ENCODE peak calls at places on chromosomes 5 and 9, in six cellular contexts. U is stimulated activated naive B cell treated with anti-CD40 and anti-IgM and Interleukin-4, amounts not matched to agents 10 μg/mL and 1 μg/mL and 100 μg/mL, for 72 hours; P is NCI-H2029 treated with DMSO at 0.1 percent for 48 hours; L is CD8-positive, alpha-beta T cell; V is MCF 10A; M is A549. G is an unnamed sample.

GRCh38 chr5:176492431-176492830 is 44.2 kb downstream of the FAF2 start:
- DNase-seq in U (no peak), P (no peak), L (no peak), V (peak), M (no peak), G (no peak)

GRCh38 chr5:96702503-96703383 is 40.6 kb downstream of the CAST start:
- DNase-seq in U (peak), P (peak), L (peak), V (peak), M (peak), G (peak)

GRCh38 chr5:44774279-44774880 is 34.4 kb upstream of the MRPS30 start:
- DNase-seq in U (no peak), P (no peak), L (no peak), V (peak), M (peak), G (peak)

GRCh38 chr5:148060881-148061280 is 2.9 kb upstream of the SPINK5 start:
- DNase-seq in U (no peak), P (no peak), L (no peak), V (no peak), M (no peak), G (no peak)

GRCh38 chr5:103059525-103059924 is 60.4 kb downstream of the GIN1 start:
- DNase-seq in U (no peak), P (no peak), L (no peak), V (no peak), M (no peak), G (no peak)

GRCh38 chr9:93177676-93178075 is 6.3 kb upstream of the WNK2 start:
- DNase-seq in U (no peak), P (no peak), L (no peak), V (no peak), M (no peak), G (no peak)

GRCh38 chr5:446864-447263 is 3.9 kb downstream of the EXOC3 start:
- DNase-seq in U (no peak), P (peak), L (no peak), V (peak), M (peak), G (peak)

GRCh38 chr5:108728566-108729305 is 19.0 kb upstream of the FER start:
- DNase-seq in U (no peak), P (no peak), L (peak), V (peak), M (no peak), G (peak)

GRCh38 chr9:84493284-84493947 is 152.9 kb upstream of the SLC28A3 start:
- DNase-seq in U (no peak), P (no peak), L (no peak), V (no peak), M (no peak), G (no peak)

GRCh38 chr5:132528866-132529634 is 14.3 kb downstream of the IL5 start:
- DNase-seq in U (no peak), P (no peak), L (no peak), V (no peak), M (no peak), G (no peak)